ENCODE peak calls at places on chromosomes 11 and 22, in four cellular contexts. Z is pancreas, O is RCC 7860, A is glutamatergic neuron. T is an unnamed sample.

GRCh38 chr11:57071829-57072228 is 83.1 kb downstream of the OR5AK2 start:
- DNase-seq in Z (no peak), A (no peak), O (no peak), T (no peak)

GRCh38 chr11:128548655-128549255 is 38.6 kb downstream of the ETS1 start:
- DNase-seq in O (no peak), Z (peak), A (peak), T (peak)

GRCh38 chr11:18527512-18527911 is 770 bp upstream of the TSG101 start:
- DNase-seq in A (no peak), O (peak), Z (no peak), T (no peak)

GRCh38 chr11:131511794-131512193 is 141.4 kb downstream of the NTM start:
- DNase-seq in O (peak), A (peak), Z (peak), T (peak)

GRCh38 chr11:106691807-106692365 is 326.4 kb downstream of the GUCY1A2 start:
- DNase-seq in A (no peak), Z (no peak), O (no peak), T (no peak)

GRCh38 chr22:25383892-25384291 is 164.5 kb downstream of the CRYBB2 start:
- DNase-seq in Z (no peak), A (no peak), O (no peak), T (no peak)

GRCh38 chr11:117839936-117840813 is 15.6 kb upstream of the FXYD2 start:
- DNase-seq in Z (no peak), O (no peak), A (peak), T (peak)

GRCh38 chr22:24407884-24408283 is 19.5 kb upstream of the ADORA2A start:
- DNase-seq in O (no peak), A (no peak), Z (no peak), T (no peak)

GRCh38 chr11:9726313-9727022 is 62.6 kb downstream of the SWAP70 start:
- DNase-seq in Z (no peak), O (peak), A (no peak), T (no peak)

GRCh38 chr11:128868851-128869671 is 2.0 kb upstream of the KCNJ1 start:
- DNase-seq in O (no peak), Z (no peak), A (no peak), T (no peak)

GRCh38 chr11:7600205-7600775 is 73.0 kb downstream of the CYB5R2 start:
- DNase-seq in Z (peak), A (no peak), O (peak), T (peak)

GRCh38 chr11:131914299-131914902 is 544.0 kb downstream of the NTM start:
- DNase-seq in Z (no peak), O (no peak), A (no peak), T (no peak)

GRCh38 chr11:36377759-36378553 is 81.9 kb downstream of the PRR5L start:
- DNase-seq in O (no peak), A (no peak), Z (no peak), T (no peak)

GRCh38 chr11:5516599-5516998 is at the start of gene UBQLNL:
- DNase-seq in Z (no peak), A (no peak), O (no peak), T (no peak)

GRCh38 chr22:45335021-45335818 is 25.5 kb downstream of the FAM118A start:
- DNase-seq in A (peak), Z (no peak), O (no peak), T (no peak)

GRCh38 chr22:36635483-36635882 is 68.1 kb downstream of the CACNG2 start:
- DNase-seq in O (no peak), Z (no peak), A (no peak), T (no peak)

GRCh38 chr11:11265994-11266606 is 87.0 kb downstream of the CSNK2A3 start:
- DNase-seq in A (peak), Z (peak), O (no peak), T (peak)

GRCh38 chr11:101848262-101848661 is 66.5 kb upstream of the CEP126 start:
- DNase-seq in O (no peak), Z (no peak), A (no peak), T (no peak)

GRCh38 chr11:11520231-11521015 is 101.4 kb downstream of the GALNT18 start:
- DNase-seq in A (no peak), O (no peak), Z (no peak), T (no peak)

GRCh38 chr22:49004484-49005399 is 822.9 kb downstream of the BRD1 start:
- DNase-seq in O (no peak), Z (no peak), A (no peak), T (peak)

GRCh38 chr11:100687630-100688395 is 725 bp downstream of the ARHGAP42 start:
- DNase-seq in Z (peak), A (peak), O (peak), T (peak)

GRCh38 chr11:27409060-27409459 is 46.0 kb upstream of the CCDC34 start:
- DNase-seq in A (no peak), Z (no peak), O (no peak), T (no peak)

GRCh38 chr11:40293655-40294342 is 1165.7 kb downstream of the LRRC4C start:
- DNase-seq in Z (peak), O (peak), A (peak), T (peak)

GRCh38 chr11:10861047-10861446 is 3.2 kb upstream of the ZBED5 start:
- DNase-seq in Z (no peak), A (no peak), O (no peak), T (no peak)

GRCh38 chr11:115453693-115454092 is 50.5 kb downstream of the CADM1 start:
- DNase-seq in O (no peak), A (no peak), Z (no peak), T (no peak)

GRCh38 chr11:848988-849824 is 6.6 kb downstream of the TSPAN4 start:
- DNase-seq in O (no peak), A (peak), Z (peak), T (no peak)

GRCh38 chr11:19055905-19056304 is 4.6 kb downstream of the MRGPRX2 start:
- DNase-seq in Z (no peak), A (no peak), O (no peak), T (no peak)

GRCh38 chr22:36471341-36471821 is 10.1 kb downstream of the TXN2 start:
- DNase-seq in A (no peak), O (no peak), Z (no peak), T (no peak)

GRCh38 chr11:78420255-78420764 is 2.7 kb upstream of the GAB2 start:
- DNase-seq in A (peak), Z (peak), O (no peak), T (peak)

GRCh38 chr11:120303004-120303637 is 22.0 kb upstream of the TLCD5 start:
- DNase-seq in Z (peak), A (peak), O (peak), T (peak)

GRCh38 chr11:121109916-121110656 is 9.0 kb downstream of the TECTA start:
- DNase-seq in A (no peak), Z (no peak), O (no peak), T (no peak)

GRCh38 chr11:87398913-87399312 is 361.2 kb downstream of the TMEM135 start:
- DNase-seq in Z (no peak), A (no peak), O (no peak), T (no peak)

GRCh38 chr11:1116104-1116503 is 41.4 kb downstream of the MUC2 start:
- DNase-seq in O (no peak), A (no peak), Z (no peak), T (no peak)

GRCh38 chr11:2390871-2391662 is 9.5 kb upstream of the TSSC4 start:
- DNase-seq in A (no peak), O (peak), Z (no peak), T (no peak)

GRCh38 chr11:36289226-36289852 is at the start of gene COMMD9:
- DNase-seq in O (peak), Z (peak), A (peak), T (peak)

GRCh38 chr22:48794906-48795305 is 1032.8 kb downstream of the BRD1 start:
- DNase-seq in O (no peak), Z (no peak), A (no peak), T (no peak)

GRCh38 chr22:29215012-29215860 is 9.5 kb downstream of the EMID1 start:
- DNase-seq in O (no peak), Z (no peak), A (peak), T (no peak)

GRCh38 chr22:36433318-36434231 is 45.8 kb upstream of the MYH9 start:
- DNase-seq in A (no peak), Z (peak), O (no peak), T (peak)

GRCh38 chr11:127804775-127805446 is 782.4 kb downstream of the ETS1 start:
- DNase-seq in A (no peak), O (no peak), Z (no peak), T (no peak)

GRCh38 chr22:46833228-46833627 is 70.8 kb downstream of the TBC1D22A start:
- DNase-seq in A (no peak), Z (peak), O (no peak), T (peak)